ENCODE peak calls at places on chromosomes 11 and 22, in seven cellular contexts. S is heart right ventricle; A is colonic mucosa; T is CD8-positive, alpha-beta T cell; Z is neuronal stem cell; F is WERI-Rb-1; B is cardiac muscle cell. E is an unnamed sample.

GRCh38 chr11:68939583-68940555 is 36.2 kb downstream of the IGHMBP2 start:
- DNase-seq in S (no peak), A (no peak), T (no peak), Z (no peak), F (no peak), B (no peak), E (peak; percentile 41)

GRCh38 chr22:43039800-43040199 is 24.9 kb upstream of the PACSIN2 start:
- DNase-seq in S (no peak), A (no peak), T (no peak), Z (no peak), F (no peak), B (no peak), E (no peak)

GRCh38 chr11:77821349-77821851 is 456 bp downstream of the AAMDC start:
- DNase-seq in S (no peak), A (peak; percentile 45), T (peak; percentile 7), Z (no peak), F (no peak), B (peak; percentile 55), E (no peak)

GRCh38 chr11:18313985-18314763 is 7.8 kb downstream of the HPS5 start:
- DNase-seq in S (no peak), A (no peak), T (no peak), Z (no peak), F (peak; percentile 22), B (peak; percentile 34), E (no peak)

GRCh38 chr11:85886089-85887056 is 31.2 kb downstream of the CCDC83 start:
- DNase-seq in S (no peak), A (no peak), T (no peak), Z (no peak), F (no peak), B (peak; percentile 63), E (no peak)

GRCh38 chr11:15665368-15665871 is 550.7 kb downstream of the INSC start:
- DNase-seq in S (no peak), A (peak; percentile 14), T (no peak), Z (no peak), F (no peak), B (peak; percentile 89), E (no peak)

GRCh38 chr22:35930933-35931332 is 97.7 kb downstream of the RBFOX2 start:
- DNase-seq in S (peak; percentile 62), A (no peak), T (no peak), Z (peak; percentile 20), F (peak; percentile 24), B (peak; percentile 87), E (peak; percentile 16)

GRCh38 chr22:23107487-23108323 is 34.1 kb downstream of the RSPH14 start:
- DNase-seq in S (no peak), A (peak; percentile 44), T (no peak), Z (no peak), F (peak; percentile 89), B (no peak), E (no peak)

GRCh38 chr11:112292785-112293407 is 32.2 kb upstream of the PLET1 start:
- DNase-seq in S (no peak), A (no peak), T (no peak), Z (no peak), F (no peak), B (peak; percentile 89), E (no peak)

GRCh38 chr11:47183969-47184368 is 2.3 kb downstream of the PACSIN3 start:
- DNase-seq in S (peak; percentile 48), A (no peak), T (no peak), Z (no peak), F (no peak), B (no peak), E (no peak)

GRCh38 chr11:67262731-67263675 is 3.3 kb upstream of the GRK2 start:
- DNase-seq in S (peak; percentile 87), A (peak; percentile 90), T (peak; percentile 66), Z (no peak), F (peak; percentile 86), B (peak; percentile 84), E (peak; percentile 69)

GRCh38 chr11:67260406-67260805 is 5.9 kb upstream of the GRK2 start:
- DNase-seq in S (no peak), A (no peak), T (no peak), Z (no peak), F (no peak), B (no peak), E (no peak)

GRCh38 chr11:67264260-67264659 is 2.0 kb upstream of the GRK2 start:
- DNase-seq in S (no peak), A (no peak), T (no peak), Z (no peak), F (no peak), B (no peak), E (no peak)

GRCh38 chr11:67261942-67262681 is 4.2 kb upstream of the GRK2 start:
- DNase-seq in S (no peak), A (peak; percentile 33), T (no peak), Z (no peak), F (no peak), B (no peak), E (no peak)

DNA sequence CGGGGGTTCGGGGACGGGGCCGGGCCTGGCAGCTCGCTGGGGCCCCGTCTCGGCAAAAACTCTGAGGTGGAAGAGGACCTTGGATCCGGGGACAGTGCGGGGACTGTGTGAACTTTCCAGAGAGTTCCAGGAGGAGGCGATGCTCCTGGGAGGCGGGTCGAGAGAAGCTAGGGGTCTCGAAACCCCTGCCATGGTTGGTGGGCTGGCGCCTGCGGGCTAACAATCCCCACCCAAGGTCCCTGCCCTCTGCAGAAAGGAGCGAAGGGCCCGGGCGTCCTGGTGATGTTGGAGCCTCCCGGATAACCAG is 4.7 kb upstream of the GRK2 start:
- DNase-seq in S (no peak), A (no peak), T (no peak), Z (no peak), F (no peak), B (no peak), E (no peak)
- H3K4me3 ChIP-seq in S (peak overlapping the region; percentile 48), A (peak overlapping the region; percentile 19), T (no peak overlapping the region), Z (peak overlapping the region; percentile 69), F (peak overlapping the region; percentile 39), B (peak overlapping the region; percentile 22), E (peak overlapping the region; percentile 20)

GRCh38 chr11:67113231-67113721 is 5.8 kb upstream of the KDM2A start:
- DNase-seq in S (no peak), A (no peak), T (no peak), Z (no peak), F (no peak), B (no peak), E (no peak)
- H3K4me3 ChIP-seq in S (no peak overlapping the region), A (no peak overlapping the region), T (no peak overlapping the region), Z (no peak overlapping the region), F (no peak overlapping the region), B (no peak overlapping the region), E (no peak overlapping the region)

GRCh38 chr22:41091139-41092022 is 1.0 kb upstream of the EP300 start:
- DNase-seq in S (peak; percentile 99), A (peak; percentile 99), T (peak; percentile 99), Z (peak; percentile 98), F (peak; percentile 98), B (peak; percentile 100), E (peak; percentile 98)
- H3K4me3 ChIP-seq in S (peak overlapping the region; percentile 98), A (peak overlapping the region; percentile 96), T (peak overlapping the region; percentile 91), Z (peak overlapping the region; percentile 96), F (peak overlapping the region; percentile 87), B (peak overlapping the region; percentile 98), E (peak overlapping the region; percentile 80)

GRCh38 chr11:60912851-60913550 is 957 bp upstream of the TMEM109 start:
- DNase-seq in S (no peak), A (no peak), T (no peak), Z (no peak), F (no peak), B (no peak), E (no peak)
- H3K4me3 ChIP-seq in S (peak overlapping the region; percentile 74), A (peak overlapping the region; percentile 78), T (peak overlapping the region; percentile 85), Z (no peak overlapping the region), F (peak overlapping the region; percentile 49), B (no peak overlapping the region), E (peak overlapping the region; percentile 77)

DNA sequence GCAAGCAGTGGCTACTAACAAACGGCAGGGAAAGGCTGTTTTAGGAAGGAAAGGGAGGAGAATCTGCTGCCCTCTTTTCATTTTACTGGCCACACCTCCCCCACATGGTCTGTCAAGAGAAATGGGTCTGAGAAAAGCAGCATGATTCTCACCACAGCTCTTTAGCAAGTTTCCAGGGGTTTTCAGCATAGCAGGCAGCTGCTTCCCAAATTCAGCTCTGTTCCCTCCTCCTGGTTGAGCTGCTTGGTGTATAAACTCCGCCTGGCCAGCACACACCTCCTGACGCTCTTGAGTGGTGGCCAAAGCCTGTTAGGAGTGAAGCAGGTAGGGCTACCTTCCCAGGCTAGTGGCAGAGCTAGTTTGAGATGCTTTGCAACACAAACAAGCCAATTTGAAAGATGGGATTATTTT is 438.5 kb upstream of the CCDC90B start:
- DNase-seq in S (peak; percentile 6), A (no peak), T (no peak), Z (no peak), F (peak; percentile 18), B (peak; percentile 28), E (no peak)
- H3K4me3 ChIP-seq in S (peak overlapping the region; percentile 54), A (no peak overlapping the region), T (no peak overlapping the region), Z (no peak overlapping the region), F (peak overlapping the region; percentile 42), B (no peak overlapping the region), E (no peak overlapping the region)

GRCh38 chr11:65008873-65009272 is 5.1 kb upstream of the ARL2 start:
- DNase-seq in S (no peak), A (no peak), T (no peak), Z (no peak), F (no peak), B (no peak), E (no peak)
- H3K4me3 ChIP-seq in S (no peak overlapping the region), A (no peak overlapping the region), T (no peak overlapping the region), Z (no peak overlapping the region), F (no peak overlapping the region), B (no peak overlapping the region), E (no peak overlapping the region)